ENCODE peak calls at places on chromosomes 13 and 19, in five cellular contexts. B, P, I, K and Z are unnamed samples.

GRCh38 chr13:24983094-24983493 is 112.8 kb upstream of the PABPC3 start:
- DNase-seq in B (no peak), K (no peak), I (no peak), P (no peak), Z (no peak)

GRCh38 chr19:12695997-12696365 is 450 bp downstream of the FBXW9 start:
- DNase-seq in P (no peak), I (no peak), B (no peak), K (no peak), Z (no peak)

GRCh38 chr13:100521912-100522490 is 66.6 kb downstream of the GGACT start:
- DNase-seq in P (no peak), K (no peak), B (no peak), I (no peak), Z (no peak)

GRCh38 chr19:52716578-52716977 is 18.3 kb downstream of the ZNF611 start:
- DNase-seq in K (no peak), P (no peak), I (no peak), B (no peak), Z (no peak)

GRCh38 chr13:28475916-28476725 is 18.8 kb downstream of the FLT1 start:
- DNase-seq in K (no peak), I (no peak), B (no peak), P (peak), Z (no peak)

GRCh38 chr13:109778102-109778542 is 8.3 kb downstream of the IRS2 start:
- DNase-seq in K (no peak), P (no peak), B (no peak), I (no peak), Z (no peak)

GRCh38 chr13:89695343-89696257 is 1651.9 kb upstream of the MIR17HG start:
- DNase-seq in B (peak), I (peak), P (peak), K (no peak), Z (peak)

GRCh38 chr19:54662730-54663129 is at the start of gene LILRB4:
- DNase-seq in K (peak), P (no peak), B (no peak), I (no peak), Z (peak)

GRCh38 chr13:100306042-100306441 is 217.1 kb downstream of the PCCA start:
- DNase-seq in K (no peak), P (no peak), B (no peak), I (no peak), Z (no peak)

GRCh38 chr19:10290876-10291553 is 1.3 kb downstream of the ICAM5 start:
- DNase-seq in K (peak), B (peak), I (peak), P (peak), Z (no peak)

GRCh38 chr19:13850910-13851753 is 25.8 kb upstream of the NANOS3 start:
- DNase-seq in K (peak), P (peak), B (no peak), I (peak), Z (peak)

GRCh38 chr13:34507630-34508029 is 434.4 kb upstream of the NBEA start:
- DNase-seq in B (no peak), K (no peak), I (no peak), P (no peak), Z (no peak)

GRCh38 chr13:20301391-20302071 is 69.4 kb upstream of the GJB6 start:
- DNase-seq in P (peak), B (peak), I (no peak), K (peak), Z (no peak)

GRCh38 chr13:39417643-39418042 is 185.3 kb downstream of the LHFPL6 start:
- DNase-seq in B (no peak), I (peak), K (no peak), P (peak), Z (no peak)

GRCh38 chr13:49521216-49521615 is 25.5 kb downstream of the PHF11 start:
- DNase-seq in B (no peak), K (no peak), I (no peak), P (no peak), Z (no peak)

GRCh38 chr13:49512578-49512977 is 16.8 kb downstream of the PHF11 start:
- DNase-seq in B (no peak), I (no peak), P (no peak), K (no peak), Z (no peak)

GRCh38 chr13:49516467-49516866 is 20.7 kb downstream of the PHF11 start:
- DNase-seq in P (no peak), K (no peak), B (no peak), I (no peak), Z (peak)

GRCh38 chr13:49517461-49517860 is 21.7 kb downstream of the PHF11 start:
- DNase-seq in K (no peak), P (peak), I (no peak), B (no peak), Z (no peak)
- TF ChIP-seq CTCF in K (no peak), P (peak), I (no peak), B (no peak), Z (no peak)

DNA sequence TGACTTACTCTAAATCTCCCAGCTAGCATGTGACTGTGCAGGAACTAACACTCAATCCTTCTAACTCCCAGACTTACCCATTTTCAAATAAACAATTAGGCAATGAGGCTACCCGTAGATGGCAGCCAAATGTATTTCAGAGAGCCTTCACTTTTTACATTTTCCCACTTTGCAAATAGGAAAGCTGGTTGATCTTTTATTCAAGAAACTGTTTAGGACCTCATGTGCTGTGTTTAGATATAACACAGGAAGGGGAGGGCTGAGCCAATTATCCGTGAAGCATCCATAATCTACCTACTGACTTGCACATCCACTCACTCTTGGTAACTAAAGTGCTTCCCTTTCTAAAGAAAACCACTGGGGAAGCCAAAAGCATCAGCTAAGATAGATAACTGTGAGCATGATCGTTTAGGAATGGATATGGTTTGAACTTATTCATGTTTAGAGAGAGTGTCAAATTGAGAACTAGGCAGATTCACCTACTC is 33.4 kb downstream of the MBNL2 start:
- DNase-seq in P (no peak), K (no peak), I (no peak), B (no peak), Z (no peak)
- TF ChIP-seq CTCF in P (no peak), K (no peak), I (no peak), B (no peak), Z (no peak)

GRCh38 chr19:30063184-30064020 is 121.4 kb downstream of the URI1 start:
- DNase-seq in P (no peak), K (no peak), B (no peak), I (no peak), Z (no peak)

GRCh38 chr19:30064021-30064699 is 122.1 kb downstream of the URI1 start:
- DNase-seq in K (no peak), B (no peak), P (no peak), I (no peak), Z (no peak)

GRCh38 chr19:30061557-30062330 is 119.7 kb downstream of the URI1 start:
- DNase-seq in K (no peak), B (no peak), P (no peak), I (no peak), Z (no peak)

GRCh38 chr19:30060872-30061556 is 119.0 kb downstream of the URI1 start:
- DNase-seq in P (no peak), B (no peak), I (no peak), K (no peak), Z (peak)

GRCh38 chr19:30062331-30063183 is 120.5 kb downstream of the URI1 start:
- DNase-seq in P (no peak), I (no peak), K (no peak), B (no peak), Z (peak)
- TF ChIP-seq CTCF in P (no peak), I (no peak), K (no peak), B (no peak), Z (no peak)

DNA sequence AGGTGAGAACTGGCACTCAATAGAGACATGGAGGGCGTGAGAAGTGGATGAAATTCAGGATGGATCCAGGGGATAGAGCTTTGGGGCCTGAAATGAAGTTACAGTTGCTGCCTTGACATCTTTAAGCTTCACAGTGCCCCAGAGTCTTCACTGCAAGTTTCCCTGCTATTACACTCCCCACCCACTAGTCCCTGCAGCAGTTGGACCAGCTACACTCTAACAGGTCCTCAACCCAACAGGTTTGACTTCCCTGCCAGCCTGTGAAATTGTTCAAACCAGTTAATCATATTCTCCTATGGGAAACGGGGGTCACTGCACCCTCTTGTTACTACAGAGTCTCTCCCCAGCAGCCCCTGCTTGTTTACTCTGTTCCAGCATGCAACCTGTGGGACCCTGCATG is 314.0 kb downstream of the OLFM4 start:
- DNase-seq in P (no peak), I (no peak), B (no peak), K (no peak), Z (no peak)
- TF ChIP-seq CTCF in P (no peak), I (no peak), B (no peak), K (no peak), Z (no peak)

GRCh38 chr19:17070912-17071311 is 4.3 kb downstream of the HAUS8 start:
- DNase-seq in I (no peak), B (no peak), K (no peak), P (no peak), Z (no peak)

GRCh38 chr19:17074628-17075034 is 621 bp downstream of the HAUS8 start:
- DNase-seq in B (no peak), P (no peak), K (no peak), I (peak), Z (no peak)

GRCh38 chr19:17073869-17074627 is 1.2 kb downstream of the HAUS8 start:
- DNase-seq in K (no peak), P (no peak), I (no peak), B (no peak), Z (peak)

GRCh38 chr19:17069249-17069648 is 6.0 kb downstream of the HAUS8 start:
- DNase-seq in B (peak), I (no peak), P (no peak), K (no peak), Z (no peak)

GRCh38 chr19:17070421-17070820 is 4.8 kb downstream of the HAUS8 start:
- DNase-seq in I (no peak), B (no peak), P (no peak), K (no peak), Z (no peak)
- TF ChIP-seq CTCF in I (no peak), B (no peak), P (no peak), K (no peak), Z (no peak)

DNA sequence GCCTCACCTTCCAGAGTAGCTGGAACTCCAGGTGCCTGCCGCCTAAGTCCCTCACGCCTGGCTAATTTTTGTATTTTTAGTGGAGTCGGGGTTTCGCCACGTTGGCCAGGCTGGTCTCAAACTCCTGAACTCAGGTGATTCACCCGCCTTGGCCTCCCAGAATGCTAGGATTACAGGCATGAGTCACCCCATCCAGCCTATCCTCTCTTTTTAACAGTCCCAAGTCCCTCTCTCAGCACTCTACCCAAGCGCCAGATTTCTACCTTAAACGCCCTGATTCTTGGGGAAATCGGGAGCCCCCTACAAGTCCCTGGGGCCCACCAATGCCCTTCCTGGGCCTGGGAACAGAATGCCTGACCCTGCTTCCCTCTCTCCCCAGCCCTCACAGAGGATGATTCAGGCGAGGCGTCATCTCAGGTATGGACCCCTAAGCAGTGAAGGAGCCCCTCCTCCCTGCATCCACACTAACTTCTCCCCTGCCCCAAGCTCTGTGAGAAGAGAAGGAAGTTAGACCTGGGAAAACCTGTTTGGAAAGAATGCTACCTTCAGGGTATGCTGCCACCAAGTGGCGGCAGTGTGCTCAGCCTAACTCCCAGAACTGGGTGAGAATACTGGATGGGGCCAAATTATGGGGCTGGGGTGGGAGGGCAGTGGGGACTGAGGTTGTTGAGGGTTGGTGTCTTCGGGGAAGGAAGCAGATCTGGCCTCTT is 20.8 kb upstream of the EBI3 start:
- DNase-seq in P (peak), K (no peak), B (no peak), I (peak), Z (no peak)
- TF ChIP-seq CTCF in P (peak), K (peak), B (no peak), I (peak), Z (peak)

GRCh38 chr19:676343-677105 is at the start of gene FSTL3:
- DNase-seq in I (no peak), P (peak), K (peak), B (no peak), Z (no peak)

GRCh38 chr19:664913-665443 is 2.0 kb upstream of the RNF126 start:
- DNase-seq in I (peak), P (peak), K (peak), B (peak), Z (peak)

GRCh38 chr19:676007-676342 is 217 bp upstream of the FSTL3 start:
- DNase-seq in B (no peak), K (no peak), P (no peak), I (no peak), Z (peak)

GRCh38 chr19:674282-675151 is 1.7 kb upstream of the FSTL3 start:
- DNase-seq in I (no peak), B (no peak), K (peak), P (no peak), Z (peak)

GRCh38 chr19:670609-671075 is 5.5 kb upstream of the FSTL3 start:
- DNase-seq in I (no peak), B (no peak), K (no peak), P (no peak), Z (no peak)
- TF ChIP-seq CTCF in I (no peak), B (peak), K (no peak), P (peak), Z (no peak)